ENCODE peak calls at places on chromosomes 11 and 22, in seven cellular contexts. N is NCI-H774; D is activated naive CD8-positive, alpha-beta T cell treated with anti-CD3 and anti-CD28 coated beads, Interleukin-2, amount 50 U/mL, for 16 hours; G is HEK293T; Z is central memory CD4-positive, alpha-beta T cell; O is lower lobe of right lung; H is stimulated activated naive CD8-positive, alpha-beta T cell treated with anti-CD3 and anti-CD28 coated beads, Interleukin-15, amount 100 ng/mL, for 72 hours. J is an unnamed sample.
A peak's percentile ranks its signal among the peaks of the same experiment; 100 is the strongest.

GRCh38 chr11:419248-420005 is 4.6 kb upstream of the SIGIRR start:
- DNase-seq in N (no peak), D (no peak), G (no peak), Z (no peak), O (peak; percentile 44), H (peak; percentile 4), J (no peak)

GRCh38 chr11:72783144-72783910 is 10.5 kb downstream of the STARD10 start:
- DNase-seq in N (no peak), D (no peak), G (no peak), Z (no peak), O (no peak), H (no peak), J (no peak)

GRCh38 chr11:77779935-77780334 is 40.6 kb downstream of the RSF1 start:
- DNase-seq in N (no peak), D (no peak), G (no peak), Z (no peak), O (no peak), H (no peak), J (peak; percentile 30)

GRCh38 chr11:111282663-111283062 is 15.7 kb upstream of the POU2AF3 start:
- DNase-seq in N (no peak), D (no peak), G (no peak), Z (no peak), O (no peak), H (no peak), J (no peak)

GRCh38 chr22:17705565-17706450 is 67.3 kb downstream of the BCL2L13 start:
- DNase-seq in N (no peak), D (no peak), G (no peak), Z (no peak), O (no peak), H (no peak), J (no peak)

GRCh38 chr11:5737091-5737490 is 843 bp downstream of the OR56B1 start:
- DNase-seq in N (no peak), D (no peak), G (no peak), Z (no peak), O (no peak), H (no peak), J (no peak)

GRCh38 chr11:70854891-70855556 is 397.4 kb downstream of the SHANK2 start:
- DNase-seq in N (peak; percentile 92), D (no peak), G (no peak), Z (no peak), O (no peak), H (no peak), J (no peak)

GRCh38 chr11:66006891-66007176 is 4.5 kb downstream of the BANF1 start:
- DNase-seq in N (no peak), D (no peak), G (no peak), Z (no peak), O (no peak), H (no peak), J (no peak)

GRCh38 chr22:22704156-22704946 is 59.9 kb downstream of the GGTLC2 start:
- DNase-seq in N (no peak), D (no peak), G (no peak), Z (no peak), O (no peak), H (no peak), J (no peak)

GRCh38 chr11:116693206-116694016 is 79.4 kb downstream of the BUD13 start:
- DNase-seq in N (peak; percentile 33), D (no peak), G (no peak), Z (no peak), O (no peak), H (no peak), J (no peak)

GRCh38 chr22:50184004-50184461 is 1.7 kb upstream of the TRABD start:
- DNase-seq in N (no peak), D (no peak), G (no peak), Z (no peak), O (peak; percentile 91), H (no peak), J (no peak)

GRCh38 chr11:118435233-118435892 is 929 bp upstream of the KMT2A start:
- DNase-seq in N (peak; percentile 79), D (no peak), G (peak; percentile 78), Z (no peak), O (peak; percentile 72), H (peak; percentile 70), J (peak; percentile 76)

GRCh38 chr22:29782061-29782845 is 15.1 kb downstream of the UQCR10 start:
- DNase-seq in N (no peak), D (no peak), G (no peak), Z (no peak), O (peak; percentile 54), H (no peak), J (no peak)

GRCh38 chr11:2085251-2086066 is 53.7 kb downstream of the IGF2 start:
- DNase-seq in N (no peak), D (no peak), G (no peak), Z (no peak), O (peak; percentile 28), H (no peak), J (no peak)